ENCODE peak calls at places on chromosomes 6 and 20, in five cellular contexts. L is lower lobe of right lung; C is activated CD8-positive, alpha-beta memory T cell treated with anti-CD3 and anti-CD28 coated beads for 24 hours; G is fibroblast of the conjunctiva; F is HuH-7. H is an unnamed sample.
A peak's percentile ranks its signal among the peaks of the same experiment; 100 is the strongest.

GRCh38 chr6:11996751-11997150 is 15.4 kb upstream of the HIVEP1 start:
- DNase-seq in L (no peak), C (no peak), G (no peak), F (no peak), H (no peak)

GRCh38 chr6:44701637-44702101 is 314.2 kb downstream of the CDC5L start:
- DNase-seq in C (no peak), L (no peak), G (no peak), F (no peak), H (peak; percentile 89)

GRCh38 chr6:4518506-4518905 is 257.7 kb upstream of the CDYL start:
- DNase-seq in C (no peak), L (no peak), G (peak; percentile 22), F (no peak), H (no peak)

GRCh38 chr20:34363062-34364012 is at the start of gene ITCH:
- DNase-seq in F (peak; percentile 98), G (peak; percentile 91), L (peak; percentile 99), C (peak; percentile 96), H (peak; percentile 99)

GRCh38 chr20:61052195-61052594 is 199.9 kb upstream of the CDH4 start:
- DNase-seq in F (no peak), C (no peak), L (no peak), G (no peak), H (no peak)

GRCh38 chr6:7991992-7992815 is 72.0 kb downstream of the BLOC1S5 start:
- DNase-seq in C (no peak), F (peak; percentile 71), G (peak; percentile 35), L (no peak), H (no peak)

GRCh38 chr6:33716379-33716778 is 4.9 kb upstream of the UQCC2 start:
- DNase-seq in G (no peak), L (peak; percentile 40), C (no peak), F (no peak), H (no peak)

GRCh38 chr20:64023278-64024140 is 12.5 kb upstream of the C20orf204 start:
- DNase-seq in L (no peak), C (no peak), G (no peak), F (no peak), H (no peak)

GRCh38 chr6:145544031-145544430 is 191.3 kb downstream of the EPM2A start:
- DNase-seq in F (no peak), C (no peak), L (no peak), G (peak; percentile 45), H (no peak)

GRCh38 chr20:16444056-16444777 is 129.0 kb downstream of the KIF16B start:
- DNase-seq in F (no peak), G (peak; percentile 67), L (no peak), C (no peak), H (peak; percentile 24)

GRCh38 chr20:15248618-15249395 is 911.4 kb upstream of the FLRT3 start:
- DNase-seq in F (no peak), G (no peak), C (no peak), L (no peak), H (no peak)